ENCODE peak calls at places on chromosome 15, in seven cellular contexts. O, N, P, T, E, A and Z are unnamed samples.
A peak's percentile ranks its signal among the peaks of the same experiment; 100 is the strongest.

GRCh38 chr15:67805008-67805681 is 20.2 kb upstream of the SKOR1 start:
- DNase-seq in O (no peak), N (no peak), P (peak; percentile 16), T (no peak), E (no peak), A (no peak), Z (no peak)

GRCh38 chr15:70892912-70893560 is 410 bp downstream of the LRRC49 start:
- DNase-seq in O (no peak), N (peak; percentile 32), P (no peak), T (peak; percentile 79), E (no peak), A (no peak), Z (no peak)

GRCh38 chr15:32852771-32853170 is 135.0 kb downstream of the GREM1 start:
- DNase-seq in O (no peak), N (no peak), P (no peak), T (no peak), E (no peak), A (no peak), Z (no peak)

GRCh38 chr15:101028321-101028720 is 109.2 kb downstream of the LRRK1 start:
- DNase-seq in O (no peak), N (no peak), P (peak; percentile 7), T (peak; percentile 57), E (no peak), A (no peak), Z (no peak)

GRCh38 chr15:45341775-45342174 is 36.6 kb downstream of the GATM start:
- DNase-seq in O (no peak), N (no peak), P (no peak), T (no peak), E (no peak), A (no peak), Z (no peak)

GRCh38 chr15:89646416-89647141 is 8.7 kb downstream of the KIF7 start:
- DNase-seq in O (no peak), N (peak; percentile 17), P (no peak), T (no peak), E (no peak), A (no peak), Z (no peak)

GRCh38 chr15:63238796-63239195 is 38.6 kb upstream of the APH1B start:
- DNase-seq in O (no peak), N (no peak), P (no peak), T (peak; percentile 78), E (no peak), A (peak; percentile 23), Z (no peak)

GRCh38 chr15:80567721-80568157 is 127.4 kb upstream of the ABHD17C start:
- DNase-seq in O (peak; percentile 55), N (peak; percentile 46), P (peak; percentile 49), T (peak; percentile 89), E (peak; percentile 72), A (peak; percentile 22), Z (peak; percentile 45)

GRCh38 chr15:98076021-98076816 is 115.7 kb downstream of the ARRDC4 start:
- DNase-seq in O (no peak), N (peak; percentile 44), P (no peak), T (no peak), E (no peak), A (peak; percentile 46), Z (no peak)

GRCh38 chr15:73685981-73686380 is 1.8 kb downstream of the CD276 start:
- DNase-seq in O (peak; percentile 6), N (no peak), P (no peak), T (no peak), E (no peak), A (no peak), Z (no peak)
- TF ChIP-seq POLR2A in O (no peak), N (no peak), P (no peak), T (no peak), E (no peak), A (no peak), Z (no peak)

GRCh38 chr15:41913251-41913650 is 19.4 kb upstream of the SPTBN5 start:
- DNase-seq in O (no peak), N (no peak), P (no peak), T (no peak), E (no peak), A (no peak), Z (no peak)

GRCh38 chr15:41915203-41915994 is 21.5 kb upstream of the SPTBN5 start:
- DNase-seq in O (no peak), N (no peak), P (no peak), T (no peak), E (no peak), A (no peak), Z (no peak)

GRCh38 chr15:41908681-41909461 is 15.0 kb upstream of the SPTBN5 start:
- DNase-seq in O (no peak), N (no peak), P (peak; percentile 55), T (no peak), E (no peak), A (no peak), Z (no peak)

GRCh38 chr15:41914406-41914805 is 20.6 kb upstream of the SPTBN5 start:
- DNase-seq in O (no peak), N (no peak), P (no peak), T (no peak), E (no peak), A (no peak), Z (no peak)

DNA sequence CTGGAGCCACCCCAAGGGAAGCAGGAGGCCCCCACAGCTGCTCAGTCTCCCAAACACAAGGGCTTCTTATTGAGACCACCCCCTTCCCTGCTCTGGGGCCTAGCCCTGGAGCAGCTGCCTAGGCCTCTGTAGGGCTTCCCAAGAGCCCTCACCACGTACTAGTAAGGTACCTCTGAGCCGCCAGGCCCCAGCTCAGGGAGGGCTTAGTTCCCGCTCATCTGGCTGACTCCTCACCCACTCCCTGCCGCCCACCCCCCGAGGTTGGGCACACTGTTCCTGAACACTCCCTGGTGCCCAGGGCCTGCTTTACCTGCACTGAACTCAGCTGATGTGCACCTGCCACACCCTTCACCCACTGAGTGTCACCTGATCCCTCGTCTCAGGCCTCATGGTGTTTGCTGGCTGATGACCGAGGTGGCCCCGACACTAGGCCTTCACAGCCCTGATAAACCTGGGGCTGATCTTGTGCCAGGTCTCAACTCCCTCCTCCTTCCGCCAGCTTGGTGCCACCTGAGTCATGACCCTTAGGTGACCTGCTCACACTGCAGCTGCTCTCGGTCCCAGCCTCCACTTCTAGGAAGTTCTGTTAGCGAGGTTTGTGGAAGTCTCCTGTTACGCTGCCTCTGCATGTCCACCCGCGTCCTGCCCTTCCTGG is 18.0 kb upstream of the SPTBN5 start:
- DNase-seq in O (peak; percentile 83), N (no peak), P (no peak), T (no peak), E (no peak), A (no peak), Z (no peak)
- TF ChIP-seq POLR2A in O (no peak), N (no peak), P (no peak), T (no peak), E (no peak), A (no peak), Z (no peak)

GRCh38 chr15:82985688-82986441 is at the start of gene RAMAC:
- DNase-seq in O (peak; percentile 94), N (peak; percentile 93), P (peak; percentile 95), T (peak; percentile 95), E (peak; percentile 92), A (peak; percentile 91), Z (peak; percentile 60)
- TF ChIP-seq POLR2A in O (peak; percentile 28), N (peak; percentile 49), P (no peak), T (peak; percentile 39), E (no peak), A (peak; percentile 88), Z (peak; percentile 61)

GRCh38 chr15:44246521-44247268 is 41.8 kb upstream of the GOLM2 start:
- DNase-seq in O (no peak), N (no peak), P (no peak), T (no peak), E (no peak), A (no peak), Z (no peak)

GRCh38 chr15:44250566-44250965 is 38.0 kb upstream of the GOLM2 start:
- DNase-seq in O (no peak), N (no peak), P (no peak), T (no peak), E (no peak), A (no peak), Z (no peak)
- TF ChIP-seq POLR2A in O (no peak), N (no peak), P (no peak), T (no peak), E (no peak), A (no peak), Z (no peak)

DNA sequence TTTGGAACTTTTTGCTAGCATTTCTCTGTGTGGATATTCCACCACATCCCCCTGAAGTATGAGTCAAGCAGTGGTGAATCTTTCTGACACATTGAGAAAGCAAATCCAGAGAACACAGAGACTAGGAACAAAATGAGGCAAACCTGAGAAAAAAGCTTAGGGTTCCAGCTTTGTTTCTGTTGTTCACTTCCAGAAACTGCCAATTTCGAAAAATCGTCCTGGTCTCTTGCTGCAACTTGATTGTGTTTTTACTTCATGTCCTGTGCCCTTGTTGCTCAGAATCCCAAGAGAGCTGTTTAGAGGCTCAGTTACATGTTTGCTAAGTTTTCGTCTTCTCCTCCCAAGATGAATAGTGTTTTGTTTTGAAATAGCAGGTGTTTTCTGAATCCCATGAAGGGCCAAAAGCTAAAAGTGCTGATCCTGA is 13.7 kb downstream of the MAP2K1 start:
- DNase-seq in O (no peak), N (no peak), P (no peak), T (peak; percentile 60), E (no peak), A (no peak), Z (no peak)
- TF ChIP-seq POLR2A in O (no peak), N (no peak), P (no peak), T (no peak), E (no peak), A (no peak), Z (no peak)